ENCODE peak calls at places on chromosomes 2 and 18, in four cellular contexts. One of them, this sample, is unnamed.

GRCh38 chr18:69216390-69216789 is 184.3 kb upstream of the DOK6 start:
- DNase-seq in GM04504: no peak
- DNase-seq in kidney: no peak
- DNase-seq in fibroblast of pulmonary artery: no peak
- DNase-seq in this sample: no peak

GRCh38 chr2:8004250-8004681 is 677.6 kb upstream of the ID2 start:
- DNase-seq in GM04504: peak; percentile 78
- DNase-seq in kidney: no peak
- DNase-seq in fibroblast of pulmonary artery: peak; percentile 89
- DNase-seq in this sample: no peak

GRCh38 chr2:28300921-28301341 is 91.7 kb upstream of the FOSL2 start:
- DNase-seq in GM04504: peak; percentile 87
- DNase-seq in kidney: no peak
- DNase-seq in fibroblast of pulmonary artery: peak; percentile 83
- DNase-seq in this sample: no peak

GRCh38 chr2:195820867-195821565 is 164.0 kb downstream of the SLC39A10 start:
- DNase-seq in GM04504: no peak
- DNase-seq in kidney: no peak
- DNase-seq in fibroblast of pulmonary artery: no peak
- DNase-seq in this sample: no peak

GRCh38 chr2:112021781-112022231 is 33.3 kb upstream of the TMEM87B start:
- DNase-seq in GM04504: no peak
- DNase-seq in kidney: no peak
- DNase-seq in fibroblast of pulmonary artery: peak; percentile 53
- DNase-seq in this sample: no peak

GRCh38 chr18:30177056-30177455 is 865.5 kb downstream of the DSC3 start:
- DNase-seq in GM04504: no peak
- DNase-seq in kidney: no peak
- DNase-seq in fibroblast of pulmonary artery: peak; percentile 45
- DNase-seq in this sample: no peak

GRCh38 chr2:3692375-3692774 is 11.0 kb upstream of the DCDC2C start:
- DNase-seq in GM04504: no peak
- DNase-seq in kidney: no peak
- DNase-seq in fibroblast of pulmonary artery: peak; percentile 20
- DNase-seq in this sample: no peak

GRCh38 chr2:169561364-169561763 is 12.3 kb downstream of the FASTKD1 start:
- DNase-seq in GM04504: no peak
- DNase-seq in kidney: no peak
- DNase-seq in fibroblast of pulmonary artery: no peak
- DNase-seq in this sample: no peak

GRCh38 chr2:84880395-84880644 is 564 bp downstream of the TRABD2A start:
- DNase-seq in GM04504: no peak
- DNase-seq in kidney: no peak
- DNase-seq in fibroblast of pulmonary artery: no peak
- DNase-seq in this sample: no peak

GRCh38 chr2:236102971-236103370 is 65.2 kb downstream of the GBX2 start:
- DNase-seq in GM04504: no peak
- DNase-seq in kidney: peak; percentile 55
- DNase-seq in fibroblast of pulmonary artery: no peak
- DNase-seq in this sample: no peak